ENCODE peak calls at places on chromosome 5, in ten cellular contexts. N, F, A, V, R, C, M, E, J and B are unnamed samples.

GRCh38 chr5:120734033-120734432 is 269.9 kb downstream of the PRR16 start:
- DNase-seq in N (no peak), F (no peak), A (peak), V (no peak), R (no peak), C (no peak), M (no peak), E (no peak), J (no peak), B (no peak)

GRCh38 chr5:14225173-14225834 is 82.2 kb downstream of the TRIO start:
- DNase-seq in N (no peak), F (no peak), A (no peak), V (no peak), R (no peak), C (no peak), M (no peak), E (no peak), J (no peak), B (no peak)

GRCh38 chr5:126015244-126016054 is 407.8 kb upstream of the GRAMD2B start:
- DNase-seq in N (no peak), F (no peak), A (peak), V (no peak), R (no peak), C (no peak), M (peak), E (no peak), J (no peak), B (no peak)

GRCh38 chr5:96140084-96140483 is 178.4 kb upstream of the ELL2 start:
- DNase-seq in N (no peak), F (no peak), A (no peak), V (no peak), R (no peak), C (no peak), M (no peak), E (no peak), J (no peak), B (no peak)

GRCh38 chr5:54066433-54066832 is 243.9 kb downstream of the ARL15 start:
- DNase-seq in N (no peak), F (no peak), A (no peak), V (no peak), R (no peak), C (no peak), M (no peak), E (no peak), J (no peak), B (no peak)

GRCh38 chr5:113199122-113199905 is 222.7 kb downstream of the DCP2 start:
- DNase-seq in N (no peak), F (no peak), A (no peak), V (no peak), R (no peak), C (no peak), M (no peak), E (no peak), J (no peak), B (no peak)

GRCh38 chr5:107331312-107331711 is 339.4 kb downstream of the EFNA5 start:
- DNase-seq in N (no peak), F (no peak), A (no peak), V (no peak), R (no peak), C (no peak), M (no peak), E (no peak), J (no peak), B (no peak)

GRCh38 chr5:110463116-110463515 is 263.4 kb downstream of the TMEM232 start:
- DNase-seq in N (no peak), F (no peak), A (no peak), V (no peak), R (no peak), C (no peak), M (no peak), E (no peak), J (no peak), B (no peak)

GRCh38 chr5:57940236-57940635 is 457.6 kb upstream of the ACTBL2 start:
- DNase-seq in N (no peak), F (no peak), A (no peak), V (no peak), R (no peak), C (no peak), M (no peak), E (no peak), J (no peak), B (no peak)